ENCODE peak calls at places on chromosomes 7 and 10, in four cellular contexts. O is lung, T is GM23338, P is tibial nerve. Y is an unnamed sample.
A peak's percentile ranks its signal among the peaks of the same experiment; 100 is the strongest.

GRCh38 chr7:80634505-80634904 is 3.9 kb upstream of the CD36 start:
- DNase-seq in P (no peak), T (no peak), O (no peak), Y (no peak)

GRCh38 chr10:11046766-11047165 is 29.1 kb downstream of the CELF2 start:
- DNase-seq in O (no peak), P (no peak), T (no peak), Y (no peak)

GRCh38 chr10:9762966-9763656 is 1254.6 kb upstream of the CELF2 start:
- DNase-seq in P (no peak), O (no peak), T (no peak), Y (no peak)

GRCh38 chr7:147182859-147183258 is 1066.3 kb downstream of the CNTNAP2 start:
- DNase-seq in T (no peak), P (no peak), O (no peak), Y (no peak)

GRCh38 chr7:92292981-92293380 is 47.2 kb downstream of the ANKIB1 start:
- DNase-seq in T (no peak), O (no peak), P (no peak), Y (no peak)

GRCh38 chr7:131327049-131327625 is 539 bp upstream of the MKLN1 start:
- DNase-seq in O (peak; percentile 37), T (peak; percentile 72), P (no peak), Y (no peak)

GRCh38 chr7:133984023-133984422 is 143.1 kb upstream of the LRGUK start:
- DNase-seq in O (no peak), P (no peak), T (no peak), Y (no peak)

GRCh38 chr7:39504963-39505362 is 61.2 kb upstream of the YAE1 start:
- DNase-seq in P (no peak), T (no peak), O (no peak), Y (no peak)

GRCh38 chr7:80722596-80723141 is 84.2 kb downstream of the CD36 start:
- DNase-seq in P (peak; percentile 32), O (peak; percentile 53), T (peak; percentile 47), Y (peak; percentile 10)

GRCh38 chr10:132094581-132095234 is 29.0 kb downstream of the JAKMIP3 start:
- DNase-seq in O (no peak), P (no peak), T (no peak), Y (no peak)

GRCh38 chr10:82252081-82252480 is 377.1 kb downstream of the NRG3 start:
- DNase-seq in P (no peak), T (no peak), O (no peak), Y (no peak)

GRCh38 chr10:79452174-79452611 is 6.8 kb upstream of the ZCCHC24 start:
- DNase-seq in P (no peak), T (no peak), O (no peak), Y (no peak)

GRCh38 chr10:6133331-6134098 is 44.7 kb downstream of the RBM17 start:
- DNase-seq in O (no peak), T (peak; percentile 57), P (no peak), Y (no peak)

GRCh38 chr7:17520941-17521340 is 222.5 kb downstream of the AHR start:
- DNase-seq in O (no peak), T (no peak), P (no peak), Y (no peak)

GRCh38 chr7:86963599-86964230 is 95.7 kb downstream of the ELAPOR2 start:
- DNase-seq in P (no peak), O (no peak), T (no peak), Y (peak; percentile 20)

GRCh38 chr10:109998513-109998912 is 9.3 kb upstream of the ADD3 start:
- DNase-seq in T (no peak), O (no peak), P (no peak), Y (no peak)

GRCh38 chr7:74581916-74582440 is 75.5 kb upstream of the GTF2I start:
- DNase-seq in O (no peak), T (no peak), P (no peak), Y (no peak)

GRCh38 chr7:136071106-136071505 is 93.9 kb upstream of the MTPN start:
- DNase-seq in P (no peak), O (no peak), T (no peak), Y (no peak)

GRCh38 chr10:109773818-109774440 is 149.4 kb downstream of the XPNPEP1 start:
- DNase-seq in T (peak; percentile 60), O (no peak), P (no peak), Y (peak; percentile 48)

GRCh38 chr10:103542764-103543616 is 49.5 kb downstream of the NEURL1 start:
- DNase-seq in O (no peak), T (peak; percentile 82), P (no peak), Y (peak; percentile 77)

GRCh38 chr7:27235387-27236052 is 7.1 kb upstream of the EVX1 start:
- DNase-seq in T (peak; percentile 87), O (no peak), P (no peak), Y (peak; percentile 91)

GRCh38 chr7:37796134-37796775 is 52.1 kb upstream of the NME8 start:
- DNase-seq in O (no peak), T (no peak), P (no peak), Y (no peak)

GRCh38 chr10:87842776-87843497 is 20.4 kb downstream of the KLLN start:
- DNase-seq in O (no peak), P (no peak), T (peak; percentile 15), Y (no peak)

GRCh38 chr10:130243015-130243414 is 106.8 kb downstream of the GLRX3 start:
- DNase-seq in O (no peak), P (no peak), T (no peak), Y (no peak)

GRCh38 chr10:86046845-86047460 is 319.6 kb downstream of the GRID1 start:
- DNase-seq in O (no peak), T (no peak), P (no peak), Y (no peak)

GRCh38 chr10:810351-810846 is 120.9 kb upstream of the DIP2C start:
- DNase-seq in P (no peak), T (peak; percentile 70), O (no peak), Y (peak; percentile 76)

GRCh38 chr7:134772401-134772800 is 7.0 kb upstream of the CALD1 start:
- DNase-seq in T (no peak), P (no peak), O (no peak), Y (no peak)

GRCh38 chr10:70191161-70191770 is 21.0 kb upstream of the SAR1A start:
- DNase-seq in P (no peak), O (no peak), T (no peak), Y (no peak)

GRCh38 chr7:46145412-46145811 is 224.3 kb upstream of the IGFBP3 start:
- DNase-seq in T (peak; percentile 92), O (no peak), P (no peak), Y (peak; percentile 44)

GRCh38 chr10:36171546-36171945 is 529.5 kb upstream of the FZD8 start:
- DNase-seq in T (peak; percentile 36), P (no peak), O (no peak), Y (peak; percentile 28)

GRCh38 chr10:132199268-132199853 is 12.6 kb downstream of the DPYSL4 start:
- DNase-seq in T (no peak), P (no peak), O (no peak), Y (no peak)

GRCh38 chr10:30093303-30093967 is 34.0 kb upstream of the JCAD start:
- DNase-seq in P (no peak), T (no peak), O (no peak), Y (peak; percentile 22)

DNA sequence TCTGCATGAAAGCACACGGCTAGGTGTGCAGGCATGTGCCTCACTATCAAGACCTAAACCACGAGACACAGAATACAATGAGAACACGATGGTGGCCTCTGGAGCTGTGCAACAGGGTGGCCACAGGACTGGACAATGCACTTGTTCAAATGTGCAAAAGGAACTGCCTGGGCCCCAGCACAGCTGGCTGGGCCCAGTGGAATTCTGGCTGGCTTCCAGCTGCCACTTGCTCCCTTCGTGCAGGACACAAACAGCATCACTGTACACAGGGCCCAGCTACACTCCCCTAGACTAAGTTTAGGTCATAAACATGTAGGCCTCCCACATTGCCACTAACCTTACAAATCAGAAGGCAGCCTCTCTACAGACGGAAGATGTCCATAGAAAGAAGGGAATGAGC is 23.4 kb downstream of the DOCK4 start:
- DNase-seq in T (no peak), P (no peak), O (no peak), Y (no peak)
- H3K27ac ChIP-seq in T (no peak overlapping the region), P (no peak overlapping the region), O (no peak overlapping the region), Y (no peak overlapping the region)

GRCh38 chr7:31819031-31819430 is 132.0 kb downstream of the PPP1R17 start:
- DNase-seq in T (no peak), P (no peak), O (no peak), Y (no peak)

GRCh38 chr7:31815796-31816195 is 128.8 kb downstream of the PPP1R17 start:
- DNase-seq in T (no peak), P (no peak), O (no peak), Y (no peak)

GRCh38 chr7:31811650-31812461 is 124.8 kb downstream of the PPP1R17 start:
- DNase-seq in P (no peak), T (no peak), O (no peak), Y (no peak)

GRCh38 chr7:31814187-31814586 is 127.2 kb downstream of the PPP1R17 start:
- DNase-seq in T (peak; percentile 37), P (no peak), O (no peak), Y (peak; percentile 10)

DNA sequence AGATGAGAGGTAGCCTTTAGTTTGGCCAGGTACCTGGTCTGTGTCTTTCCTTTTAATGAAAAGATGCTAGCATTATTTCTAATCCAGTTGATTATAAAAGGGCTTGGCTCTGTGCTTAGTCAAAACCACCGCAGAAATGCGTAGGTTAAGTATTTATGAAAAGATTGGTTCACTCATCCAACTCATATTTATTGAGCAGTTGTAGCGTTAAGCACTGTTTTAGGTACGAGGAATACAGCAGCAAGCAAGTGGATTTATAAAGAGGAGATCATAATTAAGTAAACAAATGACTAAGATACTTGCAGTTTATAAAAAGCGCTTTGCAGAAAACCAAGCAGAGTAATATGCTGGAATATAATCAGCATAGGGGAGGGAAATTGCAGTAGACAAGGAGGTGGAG is 129.8 kb downstream of the PPP1R17 start:
- DNase-seq in T (no peak), O (no peak), P (no peak), Y (no peak)
- TF ChIP-seq CTCF in T (no peak), O (no peak), P (no peak), Y (no peak)

DNA sequence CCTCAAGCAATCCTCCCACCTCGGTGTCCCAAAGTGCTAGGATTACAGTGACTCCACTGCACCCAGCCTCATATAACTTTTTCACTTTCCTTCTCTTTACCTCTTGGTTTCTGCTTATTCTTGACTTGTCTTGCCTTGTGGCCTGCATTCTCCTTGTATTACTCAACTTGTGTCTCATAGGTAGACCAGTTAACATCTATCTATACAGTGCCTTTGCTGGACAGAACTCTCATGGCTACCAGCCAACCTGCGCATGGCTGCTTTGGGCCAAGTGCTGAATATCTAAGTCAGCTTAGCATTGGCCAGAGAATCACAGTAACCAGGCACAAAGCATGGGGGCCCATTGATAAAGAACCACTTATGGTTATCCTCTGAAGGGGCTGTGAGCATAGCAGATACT is 42.6 kb upstream of the ZNRF2 start:
- DNase-seq in T (no peak), P (no peak), O (no peak), Y (no peak)
- H3K27ac ChIP-seq in T (no peak overlapping the region), P (no peak overlapping the region), O (no peak overlapping the region), Y (no peak overlapping the region)

DNA sequence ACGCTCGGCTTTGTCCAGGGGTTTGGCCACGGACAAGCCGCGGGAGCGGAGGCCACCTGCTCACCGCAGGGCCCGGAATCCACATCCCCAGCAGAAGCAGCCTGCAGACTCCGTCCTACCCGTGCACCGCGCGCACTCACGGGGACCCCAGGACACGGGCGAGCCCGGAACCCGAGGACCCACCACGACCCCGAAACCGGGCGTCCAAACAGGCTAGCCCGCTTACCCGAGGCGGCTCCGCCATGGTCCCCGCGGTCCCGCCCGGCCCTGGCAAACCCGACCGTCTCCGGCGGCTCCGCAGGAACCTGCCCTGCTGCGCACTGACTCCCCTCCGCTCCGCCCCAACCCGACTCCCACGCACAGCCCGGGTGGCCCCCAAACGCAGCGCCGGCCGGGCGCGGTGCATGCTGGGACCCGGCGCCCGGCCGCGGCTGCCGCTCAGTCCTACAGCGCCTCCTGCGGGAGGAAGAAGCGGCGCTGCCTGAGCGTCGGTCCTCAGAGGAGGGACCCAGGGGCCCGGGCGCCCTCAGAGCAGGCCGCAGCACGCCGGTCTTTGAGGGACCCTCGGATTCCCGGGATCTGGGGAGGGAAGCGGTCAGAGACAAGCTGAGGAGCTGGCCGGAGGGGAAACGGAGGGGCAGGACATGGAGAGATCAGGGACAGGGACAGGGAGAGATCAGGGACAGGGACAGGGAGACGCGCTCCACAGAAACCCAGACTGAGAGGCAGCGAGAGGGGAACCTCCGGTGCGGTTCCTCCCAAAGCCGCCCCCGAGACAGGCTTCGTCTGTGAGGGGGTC is at the start of gene ZNF786:
- DNase-seq in P (peak; percentile 58), O (peak; percentile 88), T (peak; percentile 95), Y (peak; percentile 95)
- TF ChIP-seq CTCF in P (peak; percentile 98), O (peak; percentile 79), T (peak; percentile 73), Y (peak; percentile 85)

Y was measured in neural progenitor cell.